ENCODE peak calls at places on chromosomes 4 and X, in four cellular contexts. P, H, J and E are unnamed samples.

GRCh38 chrX:70998402-70999027 is 67.6 kb upstream of the SLC7A3 start:
- DNase-seq in P (peak), H (no peak), J (no peak), E (no peak)

GRCh38 chr4:930827-931193 is 1.3 kb downstream of the GAK start:
- DNase-seq in P (no peak), H (no peak), J (no peak), E (peak)

GRCh38 chr4:1565598-1566295 is 118.4 kb downstream of the FAM53A start:
- DNase-seq in P (peak), H (no peak), J (no peak), E (no peak)

GRCh38 chr4:931194-931959 is 739 bp downstream of the GAK start:
- DNase-seq in P (no peak), H (no peak), J (peak), E (no peak)

GRCh38 chrX:97898798-97899197 is 1015.1 kb downstream of the RPA4 start:
- DNase-seq in P (no peak), H (no peak), J (no peak), E (no peak)

GRCh38 chr4:105786748-105787147 is 78.2 kb downstream of the GSTCD start:
- DNase-seq in P (no peak), H (no peak), J (no peak), E (no peak)

GRCh38 chr4:56197387-56197786 is 189.9 kb downstream of the AASDH start:
- DNase-seq in P (no peak), H (no peak), J (no peak), E (no peak)

GRCh38 chrX:134634691-134635090 is 23.6 kb downstream of the PLAC1 start:
- DNase-seq in P (no peak), H (no peak), J (no peak), E (no peak)

GRCh38 chr4:109067509-109068205 is 234.8 kb downstream of the COL25A1 start:
- DNase-seq in P (no peak), H (no peak), J (no peak), E (peak)

GRCh38 chrX:357693-358471 is 28.8 kb downstream of the PPP2R3B start:
- DNase-seq in P (no peak), H (no peak), J (no peak), E (no peak)

GRCh38 chrX:150880808-150881165 is 17.7 kb downstream of the CD99L2 start:
- DNase-seq in P (no peak), H (no peak), J (no peak), E (no peak)

GRCh38 chr4:1590244-1590643 is 93.9 kb downstream of the FAM53A start:
- DNase-seq in P (no peak), H (no peak), J (no peak), E (no peak)

GRCh38 chrX:153565996-153566580 is 32.9 kb downstream of the CCNQ start:
- DNase-seq in P (peak), H (no peak), J (no peak), E (no peak)

GRCh38 chr4:110032603-110033002 is 119.9 kb downstream of the EGF start:
- DNase-seq in P (no peak), H (no peak), J (no peak), E (no peak)

GRCh38 chr4:145619639-145619996 is 433 bp downstream of the MMAA start:
- DNase-seq in P (peak), H (peak), J (no peak), E (no peak)

GRCh38 chr4:8739820-8740665 is 131.6 kb downstream of the HMX1 start:
- DNase-seq in P (no peak), H (no peak), J (no peak), E (no peak)

GRCh38 chr4:182916483-182917181 is 554 bp downstream of the DCTD start:
- DNase-seq in P (peak), H (no peak), J (no peak), E (peak)
- TF ChIP-seq POLR2AphosphoS5 in P (peak), H (peak), J (no peak), E (no peak)

GRCh38 chrX:19852014-19853005 is 35.1 kb downstream of the SH3KBP1 start:
- DNase-seq in P (no peak), H (no peak), J (no peak), E (no peak)

GRCh38 chrX:19860571-19860970 is 26.8 kb downstream of the SH3KBP1 start:
- DNase-seq in P (no peak), H (no peak), J (no peak), E (no peak)

GRCh38 chrX:19857131-19857530 is 30.3 kb downstream of the SH3KBP1 start:
- DNase-seq in P (no peak), H (no peak), J (no peak), E (no peak)

DNA sequence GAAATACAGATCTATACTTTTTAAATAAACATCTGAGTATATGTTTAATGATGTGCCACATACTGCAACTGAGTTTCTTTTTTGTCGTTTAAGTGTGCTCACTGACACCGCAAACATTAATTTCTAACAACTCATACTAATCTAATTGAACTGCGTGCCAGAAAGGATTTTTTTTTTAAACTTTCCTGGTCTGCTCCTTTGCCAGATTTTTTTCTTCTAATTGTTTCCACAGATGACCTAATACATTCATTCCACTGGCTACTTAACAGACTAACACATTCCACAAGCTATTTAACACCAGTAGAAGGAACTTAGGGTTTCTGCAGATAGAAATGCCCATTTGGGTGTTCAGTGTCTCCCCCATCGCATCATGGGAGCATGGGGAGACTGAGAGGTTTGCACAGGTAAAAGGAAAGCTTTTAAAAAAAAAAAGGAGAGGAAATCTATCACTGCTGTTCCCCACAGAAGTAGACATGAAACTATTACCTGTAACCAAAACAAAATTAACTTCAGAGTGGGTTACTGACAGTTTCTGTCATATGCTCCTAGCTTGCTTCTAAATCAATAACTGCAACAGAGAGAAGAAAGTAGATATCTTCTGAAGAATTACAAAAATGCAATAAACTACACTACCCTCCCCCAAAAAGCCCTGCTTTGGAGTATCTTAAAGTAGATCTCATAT is 31.6 kb downstream of the SH3KBP1 start:
- DNase-seq in P (no peak), H (no peak), J (no peak), E (no peak)
- H3K27ac ChIP-seq in P (no peak), H (peak), J (no peak), E (no peak)

DNA sequence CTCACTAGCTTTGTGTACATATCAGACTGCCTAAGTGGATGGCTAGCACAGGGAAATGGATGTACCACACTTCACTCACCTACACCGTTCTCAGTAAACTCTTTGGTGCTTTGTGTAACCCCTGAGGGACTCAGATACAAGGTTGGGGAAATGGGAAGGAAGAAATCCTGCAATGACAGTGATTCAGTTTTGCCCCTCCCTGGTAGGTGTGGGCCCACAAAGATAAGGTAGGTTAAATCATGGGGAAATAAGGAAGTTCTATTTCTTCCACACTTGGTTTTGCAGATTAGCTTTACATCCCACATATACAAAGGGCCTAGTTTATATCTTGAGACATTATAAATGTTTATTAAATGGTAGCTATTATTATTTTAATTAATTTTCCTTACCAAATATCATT is 197.6 kb upstream of the SPANXN4 start:
- DNase-seq in P (no peak), H (no peak), J (no peak), E (no peak)
- TF ChIP-seq POLR2AphosphoS5 in P (no peak), H (no peak), J (no peak), E (no peak)

GRCh38 chr4:94517492-94517891 is 65.8 kb downstream of the PDLIM5 start:
- DNase-seq in P (no peak), H (no peak), J (no peak), E (no peak)

GRCh38 chr4:94523033-94523590 is 71.4 kb downstream of the PDLIM5 start:
- DNase-seq in P (no peak), H (no peak), J (no peak), E (no peak)

GRCh38 chr4:94519019-94519418 is 67.3 kb downstream of the PDLIM5 start:
- DNase-seq in P (no peak), H (no peak), J (no peak), E (no peak)

GRCh38 chr4:94516999-94517398 is 65.3 kb downstream of the PDLIM5 start:
- DNase-seq in P (no peak), H (no peak), J (no peak), E (no peak)

DNA sequence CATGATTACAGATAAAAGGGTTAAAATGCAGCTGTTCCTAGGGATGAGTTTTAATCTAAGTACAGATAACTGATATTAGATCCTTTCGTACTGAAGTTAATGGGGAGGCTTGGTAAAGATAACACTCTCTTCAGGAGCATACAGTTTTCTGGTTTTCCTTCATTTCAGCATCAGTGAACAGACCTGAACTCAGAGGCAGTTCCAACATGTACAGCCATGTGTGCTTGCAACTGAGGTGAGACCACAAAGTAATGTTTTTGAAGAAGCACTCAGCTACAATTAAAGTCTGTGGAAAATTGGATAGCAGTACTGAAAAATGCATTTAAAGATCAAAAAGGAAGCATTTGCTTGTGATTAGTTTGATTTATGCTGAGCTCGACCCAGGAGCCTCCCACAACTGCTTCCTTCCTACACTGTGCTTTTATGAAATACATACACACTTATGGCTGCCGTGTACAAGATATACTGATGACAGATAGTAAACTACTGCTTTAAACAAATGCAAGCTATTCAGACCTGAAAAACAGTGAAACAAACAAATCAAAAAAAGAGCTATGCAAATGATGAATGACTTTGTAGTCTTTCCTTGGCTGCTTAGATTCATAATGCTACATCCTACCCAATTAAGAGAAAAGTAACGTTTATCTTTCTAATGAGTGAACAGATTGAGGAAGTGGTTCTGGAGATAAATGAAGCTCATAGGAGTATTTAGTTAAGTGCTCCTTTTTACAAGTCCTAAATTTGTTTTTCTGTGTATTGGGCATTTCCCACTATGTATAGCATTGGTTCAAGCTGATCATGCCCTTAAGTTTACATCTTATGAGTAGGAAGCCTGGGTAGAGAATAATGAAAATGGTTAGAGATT is 68.4 kb downstream of the PDLIM5 start:
- DNase-seq in P (no peak), H (no peak), J (no peak), E (no peak)
- H3K27ac ChIP-seq in P (no peak), H (peak), J (no peak), E (no peak)

GRCh38 chrX:120311632-120312000 is 355 bp upstream of the TMEM255A start:
- DNase-seq in P (no peak), H (no peak), J (no peak), E (no peak)

GRCh38 chrX:120308959-120309872 is 2.0 kb downstream of the TMEM255A start:
- DNase-seq in P (peak), H (peak), J (no peak), E (no peak)

GRCh38 chrX:120309873-120310730 is 1.2 kb downstream of the TMEM255A start:
- DNase-seq in P (peak), H (no peak), J (no peak), E (no peak)

GRCh38 chrX:120308558-120308957 is 2.7 kb downstream of the TMEM255A start:
- DNase-seq in P (peak), H (no peak), J (no peak), E (no peak)

GRCh38 chrX:120310861-120311631 is at the start of gene TMEM255A:
- DNase-seq in P (peak), H (no peak), J (no peak), E (no peak)
- TF ChIP-seq POLR2AphosphoS5 in P (no peak), H (no peak), J (no peak), E (no peak)

DNA sequence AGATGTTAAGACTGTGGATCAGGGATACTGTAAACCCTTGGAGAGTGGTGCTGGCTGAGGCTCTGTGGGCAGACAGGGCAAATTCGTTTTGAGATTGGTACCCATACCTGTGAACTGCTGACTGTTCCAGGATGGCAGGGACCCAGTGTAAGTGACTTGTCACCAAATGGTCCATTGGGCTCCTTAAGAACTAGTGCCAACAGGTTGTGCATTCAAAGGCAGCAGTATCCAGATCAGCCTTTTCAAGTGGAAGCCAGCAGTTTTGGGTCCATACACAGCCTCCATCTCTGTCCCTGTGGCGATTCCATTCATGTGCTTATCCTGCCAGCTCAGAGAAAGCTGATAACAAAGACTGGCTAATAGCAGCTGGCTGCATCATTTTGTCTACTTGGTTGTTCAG is 84.0 kb upstream of the SCOC start:
- DNase-seq in P (no peak), H (no peak), J (no peak), E (no peak)
- H3K27ac ChIP-seq in P (no peak), H (no peak), J (no peak), E (no peak)

DNA sequence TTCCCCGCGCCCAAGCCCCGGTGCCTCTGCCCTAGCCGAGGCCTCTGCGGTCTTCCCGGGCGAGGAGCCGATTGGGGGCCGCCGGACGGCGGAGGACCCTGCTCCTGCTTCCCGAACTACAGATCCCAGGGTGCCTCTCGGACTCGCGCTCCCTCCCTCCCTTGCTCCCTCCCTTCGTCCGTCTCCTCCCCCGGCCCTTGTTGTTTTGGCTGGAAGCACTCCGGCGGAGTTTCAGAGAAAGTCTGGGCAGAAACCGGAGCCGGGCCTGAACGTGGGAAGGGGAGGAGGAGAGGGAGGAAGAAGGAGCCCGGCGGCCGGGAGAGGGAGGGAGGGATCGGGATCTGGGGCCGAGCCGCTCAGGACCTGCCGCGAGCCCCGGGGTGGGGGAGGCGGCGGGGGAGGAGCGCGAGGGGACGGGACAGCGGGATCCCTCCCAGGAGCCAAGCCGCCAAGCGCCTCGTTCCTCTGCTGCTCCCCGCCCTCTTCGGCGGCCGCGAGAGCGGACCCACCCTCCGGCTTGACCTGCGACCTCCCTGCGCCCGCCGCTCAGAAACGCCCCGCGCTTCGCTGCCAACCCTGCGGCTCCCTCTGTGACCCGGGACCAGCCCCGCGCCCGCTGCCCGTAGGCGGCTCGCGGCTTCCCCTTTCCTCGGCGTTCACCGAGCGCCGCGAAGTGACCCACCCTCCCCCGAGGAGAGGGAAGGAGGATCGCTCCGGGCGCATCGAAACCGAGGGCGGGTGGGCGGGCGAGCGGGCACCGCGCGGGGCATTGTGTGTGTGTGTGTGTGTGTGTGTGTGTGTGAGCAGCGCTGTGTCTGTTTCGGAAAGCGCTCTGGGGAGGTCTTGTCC is 473 bp upstream of the GAB1 start:
- DNase-seq in P (peak), H (no peak), J (no peak), E (peak)
- TF ChIP-seq POLR2AphosphoS5 in P (peak), H (no peak), J (peak), E (peak)

GRCh38 chr4:152382057-152382785 is 153.7 kb downstream of the FBXW7 start:
- DNase-seq in P (no peak), H (no peak), J (no peak), E (no peak)
- H3K27ac ChIP-seq in P (no peak), H (no peak), J (no peak), E (peak)